ENCODE peak calls at places on chromosomes 13 and 19, in five cellular contexts. E is stimulated activated CD8-positive, alpha-beta memory T cell treated with anti-CD3 and anti-CD28 coated beads, Interleukin-4, amount 100 ng/mL, for 1 hour; Y is mammary epithelial cell; M is activated T-cell treated with anti-CD3 and anti-CD28 coated beads for 1 hour; O is left kidney. V is an unnamed sample.

GRCh38 chr13:42377640-42378382 is 105.9 kb downstream of the AKAP11 start:
- DNase-seq in O (no peak), M (no peak), Y (no peak), E (no peak), V (no peak)

GRCh38 chr13:21033866-21034601 is 27.4 kb downstream of the LATS2 start:
- DNase-seq in Y (peak; percentile 78), E (no peak), O (no peak), M (no peak), V (no peak)

GRCh38 chr13:26038931-26039475 is 12.8 kb downstream of the SHISA2 start:
- DNase-seq in E (no peak), O (no peak), Y (no peak), M (no peak), V (no peak)

GRCh38 chr19:1154731-1155351 is 19.2 kb downstream of the SBNO2 start:
- DNase-seq in O (peak; percentile 82), M (no peak), E (no peak), Y (peak; percentile 85), V (peak; percentile 58)

GRCh38 chr19:14409157-14410053 is 9.7 kb downstream of the DDX39A start:
- DNase-seq in O (no peak), E (no peak), Y (no peak), M (no peak), V (no peak)

GRCh38 chr13:98653471-98653985 is 76.6 kb upstream of the STK24 start:
- DNase-seq in Y (peak; percentile 76), M (peak; percentile 59), O (peak; percentile 93), E (peak; percentile 33), V (peak; percentile 76)

GRCh38 chr13:99087954-99088491 is 110.2 kb upstream of the DOCK9 start:
- DNase-seq in M (no peak), O (no peak), Y (no peak), E (no peak), V (peak; percentile 13)

GRCh38 chr13:101695870-101696516 is 243.5 kb downstream of the ITGBL1 start:
- DNase-seq in Y (no peak), E (no peak), O (no peak), M (no peak), V (no peak)

GRCh38 chr13:50592412-50593145 is 250.9 kb downstream of the DLEU7 start:
- DNase-seq in M (no peak), O (no peak), Y (peak; percentile 82), E (no peak), V (no peak)

GRCh38 chr19:51337141-51337860 is 4.6 kb downstream of the VSIG10L start:
- DNase-seq in O (no peak), Y (no peak), E (no peak), M (no peak), V (no peak)

GRCh38 chr19:16886305-16886880 is 2.4 kb upstream of the F2RL3 start:
- DNase-seq in E (no peak), Y (no peak), M (no peak), O (peak; percentile 35), V (no peak)

GRCh38 chr19:7242601-7243258 is 51.5 kb downstream of the INSR start:
- DNase-seq in Y (peak; percentile 76), M (no peak), O (no peak), E (no peak), V (no peak)

GRCh38 chr19:39053276-39054090 is 21.1 kb upstream of the FBXO27 start:
- DNase-seq in Y (no peak), O (peak; percentile 12), E (no peak), M (no peak), V (no peak)

GRCh38 chr19:13768510-13768909 is 4.2 kb downstream of the MRI1 start:
- DNase-seq in O (no peak), Y (no peak), M (no peak), E (no peak), V (no peak)

GRCh38 chr13:111513766-111514611 is 193.5 kb downstream of the TEX29 start:
- DNase-seq in O (no peak), E (no peak), M (no peak), Y (no peak), V (no peak)

GRCh38 chr19:13833330-13834265 is 38.4 kb downstream of the ZSWIM4 start:
- DNase-seq in O (peak; percentile 96), E (peak; percentile 76), Y (peak; percentile 87), M (peak; percentile 89), V (peak; percentile 62)

GRCh38 chr19:54160182-54160811 is 776 bp upstream of the LENG1 start:
- DNase-seq in M (no peak), E (no peak), Y (peak; percentile 35), O (peak; percentile 58), V (peak; percentile 33)

GRCh38 chr19:40147693-40148347 is 43.4 kb upstream of the MAP3K10 start:
- DNase-seq in E (no peak), Y (peak; percentile 82), O (no peak), M (no peak), V (no peak)

GRCh38 chr19:45959517-45960025 is 14.1 kb downstream of the NOVA2 start:
- DNase-seq in E (no peak), O (no peak), M (no peak), Y (no peak), V (no peak)

GRCh38 chr13:108266316-108266936 is 3.1 kb upstream of the TNFSF13B start:
- DNase-seq in M (no peak), O (peak; percentile 9), E (no peak), Y (no peak), V (no peak)

GRCh38 chr13:20132052-20132634 is 28.7 kb downstream of the GJA3 start:
- DNase-seq in O (no peak), E (no peak), Y (no peak), M (no peak), V (no peak)

GRCh38 chr19:18590273-18591272 is 2.0 kb downstream of the REX1BD start:
- DNase-seq in O (peak; percentile 97), E (no peak), M (no peak), Y (peak; percentile 76), V (peak; percentile 59)

GRCh38 chr13:90868321-90868920 is 479.1 kb upstream of the MIR17HG start:
- DNase-seq in O (peak; percentile 19), Y (peak; percentile 9), E (no peak), M (no peak), V (peak; percentile 16)

GRCh38 chr13:98853791-98854191 is 101.3 kb upstream of the SLC15A1 start:
- DNase-seq in E (no peak), M (no peak), O (no peak), Y (peak; percentile 43), V (no peak)

GRCh38 chr19:39310558-39311311 is 9.9 kb downstream of the LRFN1 start:
- DNase-seq in O (peak; percentile 53), Y (no peak), M (no peak), E (no peak), V (peak; percentile 55)